ENCODE peak calls at places on chromosomes 5 and 9, in ten cellular contexts. One of them, this sample, is unnamed.

GRCh38 chr9:101477736-101478135 is 42.2 kb upstream of the ALDOB start:
- DNase-seq in fibroblast of lung: peak
- DNase-seq in OCI-M1: no peak
- DNase-seq in SK-N-DZ: no peak
- DNase-seq in KBM-7: no peak
- DNase-seq in SHP77: no peak
- DNase-seq in AG09309: no peak
- DNase-seq in aorta: no peak
- DNase-seq in CD4-positive, CD25-positive, alpha-beta regulatory T cell: no peak
- DNase-seq in activated CD8-positive, alpha-beta memory T cell treated with anti-CD3 and anti-CD28 coated beads, Interleukin-2, amount 50 U/mL, for 48 hours: no peak
- DNase-seq in this sample: no peak

GRCh38 chr9:134335490-134336173 is 9.4 kb downstream of the RXRA start:
- DNase-seq in fibroblast of lung: no peak
- DNase-seq in OCI-M1: no peak
- DNase-seq in SK-N-DZ: no peak
- DNase-seq in KBM-7: no peak
- DNase-seq in SHP77: no peak
- DNase-seq in AG09309: no peak
- DNase-seq in aorta: no peak
- DNase-seq in CD4-positive, CD25-positive, alpha-beta regulatory T cell: no peak
- DNase-seq in activated CD8-positive, alpha-beta memory T cell treated with anti-CD3 and anti-CD28 coated beads, Interleukin-2, amount 50 U/mL, for 48 hours: no peak
- DNase-seq in this sample: no peak

GRCh38 chr9:89675403-89675771 is 70.6 kb downstream of the GADD45G start:
- DNase-seq in fibroblast of lung: no peak
- DNase-seq in OCI-M1: no peak
- DNase-seq in SK-N-DZ: peak
- DNase-seq in KBM-7: no peak
- DNase-seq in SHP77: peak
- DNase-seq in AG09309: no peak
- DNase-seq in aorta: peak
- DNase-seq in CD4-positive, CD25-positive, alpha-beta regulatory T cell: no peak
- DNase-seq in activated CD8-positive, alpha-beta memory T cell treated with anti-CD3 and anti-CD28 coated beads, Interleukin-2, amount 50 U/mL, for 48 hours: no peak
- DNase-seq in this sample: no peak

GRCh38 chr5:65925601-65926275 is 637 bp upstream of the ERBIN start:
- DNase-seq in fibroblast of lung: peak
- DNase-seq in OCI-M1: peak
- DNase-seq in SK-N-DZ: peak
- DNase-seq in KBM-7: peak
- DNase-seq in SHP77: peak
- DNase-seq in AG09309: peak
- DNase-seq in aorta: peak
- DNase-seq in CD4-positive, CD25-positive, alpha-beta regulatory T cell: peak
- DNase-seq in activated CD8-positive, alpha-beta memory T cell treated with anti-CD3 and anti-CD28 coated beads, Interleukin-2, amount 50 U/mL, for 48 hours: peak
- DNase-seq in this sample: peak

GRCh38 chr9:81619353-81620008 is 69.9 kb downstream of the TLE1 start:
- DNase-seq in fibroblast of lung: peak
- DNase-seq in OCI-M1: no peak
- DNase-seq in SK-N-DZ: no peak
- DNase-seq in KBM-7: no peak
- DNase-seq in SHP77: no peak
- DNase-seq in AG09309: peak
- DNase-seq in aorta: no peak
- DNase-seq in CD4-positive, CD25-positive, alpha-beta regulatory T cell: no peak
- DNase-seq in activated CD8-positive, alpha-beta memory T cell treated with anti-CD3 and anti-CD28 coated beads, Interleukin-2, amount 50 U/mL, for 48 hours: no peak
- DNase-seq in this sample: no peak

GRCh38 chr5:66807743-66808142 is 211.6 kb downstream of the MAST4 start:
- DNase-seq in fibroblast of lung: peak
- DNase-seq in OCI-M1: peak
- DNase-seq in SK-N-DZ: peak
- DNase-seq in KBM-7: no peak
- DNase-seq in SHP77: no peak
- DNase-seq in AG09309: peak
- DNase-seq in aorta: no peak
- DNase-seq in CD4-positive, CD25-positive, alpha-beta regulatory T cell: no peak
- DNase-seq in activated CD8-positive, alpha-beta memory T cell treated with anti-CD3 and anti-CD28 coated beads, Interleukin-2, amount 50 U/mL, for 48 hours: no peak
- DNase-seq in this sample: no peak

GRCh38 chr9:130756460-130757152 is 63.0 kb downstream of the EXOSC2 start:
- DNase-seq in fibroblast of lung: no peak
- DNase-seq in OCI-M1: peak
- DNase-seq in SK-N-DZ: no peak
- DNase-seq in KBM-7: peak
- DNase-seq in SHP77: no peak
- DNase-seq in AG09309: no peak
- DNase-seq in aorta: no peak
- DNase-seq in CD4-positive, CD25-positive, alpha-beta regulatory T cell: no peak
- DNase-seq in activated CD8-positive, alpha-beta memory T cell treated with anti-CD3 and anti-CD28 coated beads, Interleukin-2, amount 50 U/mL, for 48 hours: no peak
- DNase-seq in this sample: no peak

GRCh38 chr5:146340260-146341081 is 1.8 kb downstream of the POU4F3 start:
- DNase-seq in fibroblast of lung: peak
- DNase-seq in OCI-M1: peak
- DNase-seq in SK-N-DZ: no peak
- DNase-seq in KBM-7: peak
- DNase-seq in SHP77: no peak
- DNase-seq in AG09309: peak
- DNase-seq in aorta: peak
- DNase-seq in CD4-positive, CD25-positive, alpha-beta regulatory T cell: no peak
- DNase-seq in activated CD8-positive, alpha-beta memory T cell treated with anti-CD3 and anti-CD28 coated beads, Interleukin-2, amount 50 U/mL, for 48 hours: peak
- DNase-seq in this sample: peak

GRCh38 chr5:132489871-132490483 is 596 bp downstream of the IRF1 start:
- DNase-seq in fibroblast of lung: peak
- DNase-seq in OCI-M1: peak
- DNase-seq in SK-N-DZ: no peak
- DNase-seq in KBM-7: no peak
- DNase-seq in SHP77: no peak
- DNase-seq in AG09309: no peak
- DNase-seq in aorta: peak
- DNase-seq in CD4-positive, CD25-positive, alpha-beta regulatory T cell: peak
- DNase-seq in activated CD8-positive, alpha-beta memory T cell treated with anti-CD3 and anti-CD28 coated beads, Interleukin-2, amount 50 U/mL, for 48 hours: peak
- DNase-seq in this sample: peak

GRCh38 chr5:40554794-40555193 is 124.9 kb upstream of the PTGER4 start:
- DNase-seq in fibroblast of lung: no peak
- DNase-seq in OCI-M1: no peak
- DNase-seq in SK-N-DZ: no peak
- DNase-seq in KBM-7: no peak
- DNase-seq in SHP77: no peak
- DNase-seq in AG09309: no peak
- DNase-seq in aorta: no peak
- DNase-seq in CD4-positive, CD25-positive, alpha-beta regulatory T cell: no peak
- DNase-seq in activated CD8-positive, alpha-beta memory T cell treated with anti-CD3 and anti-CD28 coated beads, Interleukin-2, amount 50 U/mL, for 48 hours: no peak
- DNase-seq in this sample: no peak

GRCh38 chr9:6805532-6805931 is 47.8 kb downstream of the KDM4C start:
- DNase-seq in fibroblast of lung: peak
- DNase-seq in OCI-M1: no peak
- DNase-seq in SK-N-DZ: no peak
- DNase-seq in KBM-7: no peak
- DNase-seq in SHP77: no peak
- DNase-seq in AG09309: no peak
- DNase-seq in aorta: no peak
- DNase-seq in CD4-positive, CD25-positive, alpha-beta regulatory T cell: no peak
- DNase-seq in activated CD8-positive, alpha-beta memory T cell treated with anti-CD3 and anti-CD28 coated beads, Interleukin-2, amount 50 U/mL, for 48 hours: no peak
- DNase-seq in this sample: peak

GRCh38 chr5:42514759-42515158 is 91.5 kb downstream of the GHR start:
- DNase-seq in fibroblast of lung: no peak
- DNase-seq in OCI-M1: peak
- DNase-seq in SK-N-DZ: no peak
- DNase-seq in KBM-7: no peak
- DNase-seq in SHP77: no peak
- DNase-seq in AG09309: no peak
- DNase-seq in aorta: no peak
- DNase-seq in CD4-positive, CD25-positive, alpha-beta regulatory T cell: no peak
- DNase-seq in activated CD8-positive, alpha-beta memory T cell treated with anti-CD3 and anti-CD28 coated beads, Interleukin-2, amount 50 U/mL, for 48 hours: no peak
- DNase-seq in this sample: peak

GRCh38 chr5:149129181-149129580 is 12.1 kb upstream of the ABLIM3 start:
- DNase-seq in fibroblast of lung: peak
- DNase-seq in OCI-M1: no peak
- DNase-seq in SK-N-DZ: no peak
- DNase-seq in KBM-7: no peak
- DNase-seq in SHP77: no peak
- DNase-seq in AG09309: no peak
- DNase-seq in aorta: no peak
- DNase-seq in CD4-positive, CD25-positive, alpha-beta regulatory T cell: no peak
- DNase-seq in activated CD8-positive, alpha-beta memory T cell treated with anti-CD3 and anti-CD28 coated beads, Interleukin-2, amount 50 U/mL, for 48 hours: no peak
- DNase-seq in this sample: no peak

GRCh38 chr5:141149812-141150211 is at the start of gene PCDHB6:
- DNase-seq in fibroblast of lung: no peak
- DNase-seq in OCI-M1: peak
- DNase-seq in SK-N-DZ: peak
- DNase-seq in KBM-7: peak
- DNase-seq in SHP77: no peak
- DNase-seq in AG09309: no peak
- DNase-seq in aorta: no peak
- DNase-seq in CD4-positive, CD25-positive, alpha-beta regulatory T cell: no peak
- DNase-seq in activated CD8-positive, alpha-beta memory T cell treated with anti-CD3 and anti-CD28 coated beads, Interleukin-2, amount 50 U/mL, for 48 hours: no peak
- DNase-seq in this sample: no peak

GRCh38 chr9:69583641-69584234 is 88.4 kb downstream of the APBA1 start:
- DNase-seq in fibroblast of lung: no peak
- DNase-seq in OCI-M1: no peak
- DNase-seq in SK-N-DZ: peak
- DNase-seq in KBM-7: no peak
- DNase-seq in SHP77: no peak
- DNase-seq in AG09309: no peak
- DNase-seq in aorta: no peak
- DNase-seq in CD4-positive, CD25-positive, alpha-beta regulatory T cell: no peak
- DNase-seq in activated CD8-positive, alpha-beta memory T cell treated with anti-CD3 and anti-CD28 coated beads, Interleukin-2, amount 50 U/mL, for 48 hours: no peak
- DNase-seq in this sample: no peak

GRCh38 chr9:69463497-69464068 is 138.6 kb downstream of the ENTREP1 start:
- DNase-seq in fibroblast of lung: no peak
- DNase-seq in OCI-M1: no peak
- DNase-seq in SK-N-DZ: no peak
- DNase-seq in KBM-7: no peak
- DNase-seq in SHP77: no peak
- DNase-seq in AG09309: no peak
- DNase-seq in aorta: no peak
- DNase-seq in CD4-positive, CD25-positive, alpha-beta regulatory T cell: no peak
- DNase-seq in activated CD8-positive, alpha-beta memory T cell treated with anti-CD3 and anti-CD28 coated beads, Interleukin-2, amount 50 U/mL, for 48 hours: no peak
- DNase-seq in this sample: no peak

GRCh38 chr5:116573617-116574431 is 799 bp downstream of the SEMA6A start:
- DNase-seq in fibroblast of lung: peak
- DNase-seq in OCI-M1: no peak
- DNase-seq in SK-N-DZ: peak
- DNase-seq in KBM-7: no peak
- DNase-seq in SHP77: no peak
- DNase-seq in AG09309: no peak
- DNase-seq in aorta: peak
- DNase-seq in CD4-positive, CD25-positive, alpha-beta regulatory T cell: no peak
- DNase-seq in activated CD8-positive, alpha-beta memory T cell treated with anti-CD3 and anti-CD28 coated beads, Interleukin-2, amount 50 U/mL, for 48 hours: peak
- DNase-seq in this sample: no peak

GRCh38 chr5:141051526-141051876 is 327 bp downstream of the PCDHB1 start:
- DNase-seq in fibroblast of lung: no peak
- DNase-seq in OCI-M1: no peak
- DNase-seq in SK-N-DZ: no peak
- DNase-seq in KBM-7: no peak
- DNase-seq in SHP77: no peak
- DNase-seq in AG09309: no peak
- DNase-seq in aorta: no peak
- DNase-seq in CD4-positive, CD25-positive, alpha-beta regulatory T cell: no peak
- DNase-seq in activated CD8-positive, alpha-beta memory T cell treated with anti-CD3 and anti-CD28 coated beads, Interleukin-2, amount 50 U/mL, for 48 hours: no peak
- DNase-seq in this sample: no peak

GRCh38 chr9:113876806-113877236 is 712 bp downstream of the ZNF618 start:
- DNase-seq in fibroblast of lung: no peak
- DNase-seq in OCI-M1: peak
- DNase-seq in SK-N-DZ: no peak
- DNase-seq in KBM-7: peak
- DNase-seq in SHP77: no peak
- DNase-seq in AG09309: no peak
- DNase-seq in aorta: no peak
- DNase-seq in CD4-positive, CD25-positive, alpha-beta regulatory T cell: no peak
- DNase-seq in activated CD8-positive, alpha-beta memory T cell treated with anti-CD3 and anti-CD28 coated beads, Interleukin-2, amount 50 U/mL, for 48 hours: no peak
- DNase-seq in this sample: peak

GRCh38 chr9:133522073-133522910 is 2.5 kb downstream of the MYMK start:
- DNase-seq in fibroblast of lung: no peak
- DNase-seq in OCI-M1: no peak
- DNase-seq in SK-N-DZ: no peak
- DNase-seq in KBM-7: no peak
- DNase-seq in SHP77: no peak
- DNase-seq in AG09309: no peak
- DNase-seq in aorta: no peak
- DNase-seq in CD4-positive, CD25-positive, alpha-beta regulatory T cell: no peak
- DNase-seq in activated CD8-positive, alpha-beta memory T cell treated with anti-CD3 and anti-CD28 coated beads, Interleukin-2, amount 50 U/mL, for 48 hours: no peak
- DNase-seq in this sample: no peak

GRCh38 chr5:169706758-169707450 is 69.8 kb downstream of the DOCK2 start:
- DNase-seq in fibroblast of lung: peak
- DNase-seq in OCI-M1: no peak
- DNase-seq in SK-N-DZ: no peak
- DNase-seq in KBM-7: no peak
- DNase-seq in SHP77: no peak
- DNase-seq in AG09309: peak
- DNase-seq in aorta: no peak
- DNase-seq in CD4-positive, CD25-positive, alpha-beta regulatory T cell: no peak
- DNase-seq in activated CD8-positive, alpha-beta memory T cell treated with anti-CD3 and anti-CD28 coated beads, Interleukin-2, amount 50 U/mL, for 48 hours: no peak
- DNase-seq in this sample: no peak

GRCh38 chr9:93136011-93136440 is 2.0 kb upstream of the NINJ1 start:
- DNase-seq in fibroblast of lung: no peak
- DNase-seq in OCI-M1: no peak
- DNase-seq in SK-N-DZ: no peak
- DNase-seq in KBM-7: no peak
- DNase-seq in SHP77: no peak
- DNase-seq in AG09309: no peak
- DNase-seq in aorta: no peak
- DNase-seq in CD4-positive, CD25-positive, alpha-beta regulatory T cell: no peak
- DNase-seq in activated CD8-positive, alpha-beta memory T cell treated with anti-CD3 and anti-CD28 coated beads, Interleukin-2, amount 50 U/mL, for 48 hours: peak
- DNase-seq in this sample: no peak

GRCh38 chr5:77550416-77550815 is 58.3 kb upstream of the WDR41 start:
- DNase-seq in fibroblast of lung: peak
- DNase-seq in OCI-M1: no peak
- DNase-seq in SK-N-DZ: no peak
- DNase-seq in KBM-7: no peak
- DNase-seq in SHP77: no peak
- DNase-seq in AG09309: no peak
- DNase-seq in aorta: no peak
- DNase-seq in CD4-positive, CD25-positive, alpha-beta regulatory T cell: no peak
- DNase-seq in activated CD8-positive, alpha-beta memory T cell treated with anti-CD3 and anti-CD28 coated beads, Interleukin-2, amount 50 U/mL, for 48 hours: no peak
- DNase-seq in this sample: no peak

GRCh38 chr9:33416996-33417395 is 14.6 kb upstream of the AQP7 start:
- DNase-seq in fibroblast of lung: no peak
- DNase-seq in OCI-M1: no peak
- DNase-seq in SK-N-DZ: no peak
- DNase-seq in KBM-7: no peak
- DNase-seq in SHP77: no peak
- DNase-seq in AG09309: no peak
- DNase-seq in aorta: no peak
- DNase-seq in CD4-positive, CD25-positive, alpha-beta regulatory T cell: no peak
- DNase-seq in activated CD8-positive, alpha-beta memory T cell treated with anti-CD3 and anti-CD28 coated beads, Interleukin-2, amount 50 U/mL, for 48 hours: no peak
- DNase-seq in this sample: no peak

GRCh38 chr5:95669540-95669939 is 13.3 kb downstream of the SPATA9 start:
- DNase-seq in fibroblast of lung: peak
- DNase-seq in OCI-M1: no peak
- DNase-seq in SK-N-DZ: peak
- DNase-seq in KBM-7: no peak
- DNase-seq in SHP77: peak
- DNase-seq in AG09309: peak
- DNase-seq in aorta: peak
- DNase-seq in CD4-positive, CD25-positive, alpha-beta regulatory T cell: no peak
- DNase-seq in activated CD8-positive, alpha-beta memory T cell treated with anti-CD3 and anti-CD28 coated beads, Interleukin-2, amount 50 U/mL, for 48 hours: no peak
- DNase-seq in this sample: no peak

GRCh38 chr9:99299214-99300102 is 77.4 kb downstream of the SEC61B start:
- DNase-seq in fibroblast of lung: peak
- DNase-seq in OCI-M1: peak
- DNase-seq in SK-N-DZ: no peak
- DNase-seq in KBM-7: peak
- DNase-seq in SHP77: no peak
- DNase-seq in AG09309: peak
- DNase-seq in aorta: no peak
- DNase-seq in CD4-positive, CD25-positive, alpha-beta regulatory T cell: no peak
- DNase-seq in activated CD8-positive, alpha-beta memory T cell treated with anti-CD3 and anti-CD28 coated beads, Interleukin-2, amount 50 U/mL, for 48 hours: no peak
- DNase-seq in this sample: peak

GRCh38 chr5:84113246-84114118 is 271.2 kb downstream of the EDIL3 start:
- DNase-seq in fibroblast of lung: peak
- DNase-seq in OCI-M1: no peak
- DNase-seq in SK-N-DZ: no peak
- DNase-seq in KBM-7: no peak
- DNase-seq in SHP77: peak
- DNase-seq in AG09309: no peak
- DNase-seq in aorta: no peak
- DNase-seq in CD4-positive, CD25-positive, alpha-beta regulatory T cell: no peak
- DNase-seq in activated CD8-positive, alpha-beta memory T cell treated with anti-CD3 and anti-CD28 coated beads, Interleukin-2, amount 50 U/mL, for 48 hours: no peak
- DNase-seq in this sample: no peak

GRCh38 chr9:96856363-96857286 is 2.3 kb upstream of the ZNF782 start:
- DNase-seq in fibroblast of lung: peak
- DNase-seq in OCI-M1: peak
- DNase-seq in SK-N-DZ: peak
- DNase-seq in KBM-7: peak
- DNase-seq in SHP77: peak
- DNase-seq in AG09309: peak
- DNase-seq in aorta: no peak
- DNase-seq in CD4-positive, CD25-positive, alpha-beta regulatory T cell: peak
- DNase-seq in activated CD8-positive, alpha-beta memory T cell treated with anti-CD3 and anti-CD28 coated beads, Interleukin-2, amount 50 U/mL, for 48 hours: no peak
- DNase-seq in this sample: peak